ENCODE peak calls at places on chromosome 13, in six cellular contexts. B is bronchial epithelial cell, J is NB4, A is AG09309, Z is fibroblast of lung, K is body of pancreas. F is an unnamed sample.

GRCh38 chr13:30846844-30847243 is 59.2 kb upstream of the MEDAG start:
- DNase-seq in B (peak; percentile 15), J (no peak), A (no peak), Z (no peak), K (no peak), F (no peak)

GRCh38 chr13:25874907-25875306 is 176.9 kb downstream of the SHISA2 start:
- DNase-seq in B (no peak), J (peak; percentile 97), A (no peak), Z (no peak), K (no peak), F (no peak)

GRCh38 chr13:97140611-97141010 is 81.5 kb upstream of the MBNL2 start:
- DNase-seq in B (no peak), J (no peak), A (no peak), Z (no peak), K (no peak), F (no peak)

GRCh38 chr13:113820813-113821651 is 42.8 kb downstream of the GAS6 start:
- DNase-seq in B (peak; percentile 82), J (peak; percentile 96), A (peak; percentile 95), Z (peak; percentile 98), K (peak; percentile 30), F (no peak)

GRCh38 chr13:30800107-30800506 is 64.8 kb downstream of the ALOX5AP start:
- DNase-seq in B (no peak), J (no peak), A (no peak), Z (no peak), K (no peak), F (no peak)

GRCh38 chr13:32408999-32409313 is 19.0 kb downstream of the N4BP2L1 start:
- DNase-seq in B (no peak), J (no peak), A (no peak), Z (no peak), K (no peak), F (no peak)

GRCh38 chr13:87498681-87499080 is 172.5 kb upstream of the SLITRK5 start:
- DNase-seq in B (peak; percentile 7), J (peak; percentile 30), A (no peak), Z (peak; percentile 35), K (no peak), F (no peak)

GRCh38 chr13:38542601-38543000 is 144.3 kb upstream of the FREM2 start:
- DNase-seq in B (peak; percentile 72), J (no peak), A (no peak), Z (no peak), K (no peak), F (no peak)

GRCh38 chr13:28401303-28402056 is 93.4 kb downstream of the FLT1 start:
- DNase-seq in B (no peak), J (peak; percentile 53), A (peak; percentile 86), Z (peak; percentile 62), K (no peak), F (peak; percentile 49)

GRCh38 chr13:111265006-111265700 is 55.3 kb upstream of the TEX29 start:
- DNase-seq in B (no peak), J (no peak), A (no peak), Z (no peak), K (no peak), F (no peak)

GRCh38 chr13:105642511-105642958 is 892.9 kb downstream of the EFNB2 start:
- DNase-seq in B (peak; percentile 38), J (no peak), A (no peak), Z (no peak), K (no peak), F (no peak)

GRCh38 chr13:78758549-78758948 is 99.6 kb upstream of the OBI1 start:
- DNase-seq in B (no peak), J (no peak), A (no peak), Z (no peak), K (no peak), F (no peak)

GRCh38 chr13:112779856-112780604 is 90.2 kb downstream of the ATP11A start:
- DNase-seq in B (no peak), J (no peak), A (no peak), Z (no peak), K (no peak), F (peak; percentile 28)

GRCh38 chr13:48401480-48401879 is 11.4 kb downstream of the LPAR6 start:
- DNase-seq in B (peak; percentile 12), J (no peak), A (no peak), Z (no peak), K (no peak), F (no peak)

GRCh38 chr13:95924389-95924994 is 128.7 kb downstream of the UGGT2 start:
- DNase-seq in B (peak; percentile 91), J (peak; percentile 88), A (peak; percentile 89), Z (peak; percentile 77), K (no peak), F (no peak)

GRCh38 chr13:30880151-30880551 is 25.9 kb upstream of the MEDAG start:
- DNase-seq in B (no peak), J (no peak), A (no peak), Z (peak; percentile 76), K (no peak), F (no peak)

GRCh38 chr13:47326061-47326460 is 429.2 kb upstream of the HTR2A start:
- DNase-seq in B (no peak), J (no peak), A (peak; percentile 11), Z (peak; percentile 28), K (no peak), F (no peak)

GRCh38 chr13:63190219-63190618 is 1774.6 kb upstream of the PCDH20 start:
- DNase-seq in B (no peak), J (no peak), A (no peak), Z (no peak), K (no peak), F (no peak)

GRCh38 chr13:88263808-88264207 is 592.6 kb downstream of the SLITRK5 start:
- DNase-seq in B (no peak), J (no peak), A (no peak), Z (no peak), K (no peak), F (no peak)

GRCh38 chr13:44103721-44104490 is 224.2 kb downstream of the LACC1 start:
- DNase-seq in B (peak; percentile 75), J (no peak), A (no peak), Z (no peak), K (no peak), F (no peak)

GRCh38 chr13:64127192-64127591 is 2711.5 kb upstream of the PCDH20 start:
- DNase-seq in B (no peak), J (no peak), A (no peak), Z (no peak), K (no peak), F (no peak)

DNA sequence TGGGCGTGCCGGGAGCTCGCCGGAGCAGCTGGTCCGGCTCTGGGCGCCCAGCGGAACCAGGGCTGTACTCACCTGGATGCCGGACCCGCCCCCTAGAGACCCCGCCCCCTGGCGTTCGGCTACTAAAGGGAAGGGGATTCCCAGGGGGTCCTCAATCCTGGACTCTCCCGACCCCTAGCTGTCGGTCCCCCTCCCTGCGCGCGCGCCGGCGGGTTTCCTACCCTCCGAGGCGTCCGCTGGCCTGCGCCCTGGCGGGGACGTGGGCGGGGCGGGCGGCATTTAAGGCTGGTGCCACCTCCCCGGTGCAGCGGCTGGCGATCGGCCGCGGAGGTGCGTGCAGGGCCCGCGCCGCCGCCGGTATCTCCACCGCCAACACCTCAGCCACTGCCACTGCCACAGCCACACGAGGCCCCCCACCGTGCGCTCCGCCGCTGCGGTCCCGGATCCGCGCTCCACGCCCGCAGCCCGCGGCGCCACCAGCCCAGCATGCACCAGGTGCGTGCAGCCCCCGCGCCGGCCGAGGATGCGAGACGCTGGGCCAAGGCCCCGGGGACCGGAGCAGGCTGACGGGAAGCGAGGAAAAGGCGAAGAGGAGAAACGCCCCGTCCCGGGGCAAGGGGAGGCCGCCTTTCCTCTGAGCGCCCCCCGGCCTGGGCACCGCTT is at the start of gene ATP12A:
- DNase-seq in B (no peak), J (no peak), A (no peak), Z (no peak), K (peak; percentile 57), F (peak; percentile 57)
- TF ChIP-seq CTCF in B (peak; percentile 8), J (no peak), A (no peak), Z (no peak), K (no peak), F (no peak)

DNA sequence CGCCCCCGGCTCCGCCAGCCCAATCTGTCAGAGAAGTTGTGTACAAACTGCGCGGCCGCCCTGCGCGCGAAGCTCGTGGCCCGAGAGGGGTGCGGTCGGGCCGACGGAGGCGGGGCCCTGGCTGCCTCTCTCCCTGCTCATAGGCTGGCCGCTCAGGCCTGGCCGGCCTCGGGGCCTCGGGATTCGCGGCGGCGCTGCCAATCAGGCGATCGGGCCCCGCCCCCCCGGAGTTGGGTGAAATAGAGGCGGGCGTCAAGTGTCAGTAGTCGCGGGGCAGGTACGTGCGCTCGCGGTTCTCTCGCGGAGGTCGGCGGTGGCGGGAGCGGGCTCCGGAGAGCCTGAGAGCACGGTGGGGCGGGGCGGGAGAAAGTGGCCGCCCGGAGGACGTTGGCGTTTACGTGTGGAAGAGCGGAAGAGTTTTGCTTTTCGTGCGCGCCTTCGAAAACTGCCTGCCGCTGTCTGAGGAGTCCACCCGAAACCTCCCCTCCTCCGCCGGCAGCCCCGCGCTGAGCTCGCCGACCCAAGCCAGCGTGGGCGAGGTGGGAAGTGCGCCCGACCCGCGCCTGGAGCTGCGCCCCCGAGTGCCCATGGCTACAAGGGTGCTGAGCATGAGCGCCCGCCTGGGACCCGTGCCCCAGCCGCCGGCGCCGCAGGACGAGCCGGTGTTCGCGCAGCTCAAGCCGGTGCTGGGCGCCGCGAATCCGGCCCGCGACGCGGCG is at the start of gene KLF5:
- DNase-seq in B (peak; percentile 94), J (peak; percentile 91), A (peak; percentile 77), Z (peak; percentile 85), K (peak; percentile 99), F (peak; percentile 99)
- TF ChIP-seq CTCF in B (no peak), J (no peak), A (no peak), Z (no peak), K (no peak), F (no peak)

GRCh38 chr13:99608345-99608744 is 107.1 kb downstream of the TM9SF2 start:
- DNase-seq in B (no peak), J (no peak), A (no peak), Z (no peak), K (no peak), F (no peak)

GRCh38 chr13:99606322-99607089 is 105.2 kb downstream of the TM9SF2 start:
- DNase-seq in B (peak; percentile 47), J (peak; percentile 94), A (no peak), Z (peak; percentile 80), K (peak; percentile 91), F (peak; percentile 96)

GRCh38 chr13:99614465-99614885 is 113.2 kb downstream of the TM9SF2 start:
- DNase-seq in B (peak; percentile 89), J (peak; percentile 70), A (no peak), Z (no peak), K (peak; percentile 83), F (peak; percentile 63)

GRCh38 chr13:99605417-99606321 is 104.4 kb downstream of the TM9SF2 start:
- DNase-seq in B (peak; percentile 49), J (peak; percentile 69), A (no peak), Z (no peak), K (peak; percentile 82), F (peak; percentile 69)

DNA sequence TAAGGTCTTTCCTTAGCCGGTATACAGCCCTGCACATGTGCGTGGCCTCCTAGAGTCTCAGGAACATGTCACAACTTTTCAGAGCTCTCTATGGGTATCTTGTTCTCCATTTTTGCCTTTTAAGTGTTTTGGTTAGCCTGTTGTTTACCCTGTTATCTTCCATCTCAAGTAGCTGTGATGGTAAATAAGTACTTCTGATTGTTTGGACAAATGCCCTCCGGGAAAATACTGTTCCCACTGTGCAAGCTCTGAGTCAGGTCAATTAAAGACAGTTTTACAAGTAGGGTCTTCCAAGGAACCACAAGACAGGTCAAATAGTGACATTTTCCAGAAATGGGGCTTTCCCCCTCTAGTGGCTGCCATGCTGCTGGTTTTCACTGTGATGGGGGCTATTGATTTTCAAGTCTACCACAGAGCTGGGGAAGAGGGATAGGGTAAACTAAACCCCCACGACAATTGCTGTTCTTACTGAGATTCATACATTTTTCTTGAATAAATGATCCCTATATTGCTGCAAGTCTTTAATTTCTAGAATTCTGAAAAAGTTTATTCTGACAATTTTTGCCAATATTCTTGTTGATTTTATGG is 109.5 kb downstream of the TM9SF2 start:
- DNase-seq in B (no peak), J (peak; percentile 21), A (no peak), Z (no peak), K (no peak), F (no peak)
- TF ChIP-seq CTCF in B (peak; percentile 5), J (peak; percentile 15), A (peak; percentile 11), Z (peak; percentile 28), K (no peak), F (no peak)

GRCh38 chr13:37027639-37028038 is 27.1 kb downstream of the EXOSC8 start:
- DNase-seq in B (no peak), J (no peak), A (no peak), Z (no peak), K (no peak), F (no peak)
- TF ChIP-seq CTCF in B (no peak), J (no peak), A (no peak), Z (no peak), K (no peak), F (no peak)